ENCODE peak calls at places on chromosomes 13 and 19, in nine cellular contexts. O is stimulated activated CD4-positive, alpha-beta T cell treated with anti-CD3 and anti-CD28 coated beads, Interleukin-15, amount 100 ng/mL, for 1 hour; E is fibroblast of pulmonary artery; J is ovary; F is left kidney; S is CD4-positive, CD25-positive, alpha-beta regulatory T cell; V is HT1080; X is A549; Q is C1 segment of cervical spinal cord. I is an unnamed sample.
A peak's percentile ranks its signal among the peaks of the same experiment; 100 is the strongest.

GRCh38 chr13:75050419-75051066 is 431.4 kb downstream of the TBC1D4 start:
- DNase-seq in O (no peak), E (peak; percentile 13), J (no peak), F (peak; percentile 21), S (no peak), V (no peak), X (no peak), Q (no peak), I (peak; percentile 39)

GRCh38 chr13:37369618-37370017 is 228.9 kb downstream of the POSTN start:
- DNase-seq in O (no peak), E (peak; percentile 53), J (no peak), F (no peak), S (no peak), V (peak; percentile 32), X (no peak), Q (no peak), I (no peak)

GRCh38 chr19:55652311-55653078 is 2.3 kb upstream of the U2AF2 start:
- DNase-seq in O (no peak), E (no peak), J (peak; percentile 64), F (peak; percentile 54), S (no peak), V (no peak), X (no peak), Q (no peak), I (no peak)

GRCh38 chr19:1449467-1450442 is at the start of gene APC2:
- DNase-seq in O (no peak), E (no peak), J (no peak), F (peak; percentile 89), S (peak; percentile 29), V (no peak), X (peak; percentile 54), Q (peak; percentile 39), I (peak; percentile 94)

GRCh38 chr19:49853852-49854849 is 3.2 kb downstream of the PTOV1 start:
- DNase-seq in O (no peak), E (no peak), J (peak; percentile 22), F (no peak), S (no peak), V (no peak), X (no peak), Q (no peak), I (no peak)

GRCh38 chr13:109130093-109130835 is 500.9 kb downstream of the MYO16 start:
- DNase-seq in O (no peak), E (no peak), J (no peak), F (no peak), S (no peak), V (no peak), X (no peak), Q (no peak), I (no peak)

GRCh38 chr13:98488736-98489135 is 88.2 kb downstream of the STK24 start:
- DNase-seq in O (no peak), E (no peak), J (no peak), F (no peak), S (no peak), V (no peak), X (no peak), Q (no peak), I (no peak)

GRCh38 chr13:80577951-80578670 is 237.2 kb upstream of the SPRY2 start:
- DNase-seq in O (no peak), E (no peak), J (no peak), F (no peak), S (no peak), V (peak; percentile 57), X (no peak), Q (no peak), I (no peak)

GRCh38 chr13:109840201-109840892 is 54.0 kb upstream of the IRS2 start:
- DNase-seq in O (no peak), E (peak; percentile 39), J (no peak), F (no peak), S (peak; percentile 4), V (peak; percentile 98), X (no peak), Q (no peak), I (no peak)

GRCh38 chr19:5973867-5974635 is 3.9 kb downstream of the RANBP3 start:
- DNase-seq in O (no peak), E (no peak), J (no peak), F (no peak), S (no peak), V (no peak), X (no peak), Q (no peak), I (no peak)